ENCODE peak calls at places on chromosome 11, in five cellular contexts. One of them, this sample, is unnamed.
A peak's percentile ranks its signal among the peaks of the same experiment; 100 is the strongest.

GRCh38 chr11:65779919-65780769 is 632 bp downstream of the AP5B1 start:
- DNase-seq in T-cell: peak; percentile 69
- DNase-seq in iPS-NIHi11: peak; percentile 96
- DNase-seq in KG1: peak; percentile 69
- DNase-seq in activated CD4-positive, alpha-beta T cell treated with anti-CD3 and anti-CD28 coated beads, Interleukin-2, amount 50 U/mL, for 1 hour: peak; percentile 77
- DNase-seq in this sample: peak; percentile 73

GRCh38 chr11:27886765-27887328 is 186.6 kb upstream of the BDNF start:
- DNase-seq in T-cell: no peak
- DNase-seq in iPS-NIHi11: no peak
- DNase-seq in KG1: no peak
- DNase-seq in activated CD4-positive, alpha-beta T cell treated with anti-CD3 and anti-CD28 coated beads, Interleukin-2, amount 50 U/mL, for 1 hour: no peak
- DNase-seq in this sample: peak; percentile 68

GRCh38 chr11:79313513-79313912 is 127.3 kb downstream of the TENM4 start:
- DNase-seq in T-cell: no peak
- DNase-seq in iPS-NIHi11: no peak
- DNase-seq in KG1: no peak
- DNase-seq in activated CD4-positive, alpha-beta T cell treated with anti-CD3 and anti-CD28 coated beads, Interleukin-2, amount 50 U/mL, for 1 hour: no peak
- DNase-seq in this sample: peak; percentile 23

GRCh38 chr11:2791139-2791520 is 91.3 kb upstream of the KCNQ1OT1 start:
- DNase-seq in T-cell: no peak
- DNase-seq in iPS-NIHi11: no peak
- DNase-seq in KG1: no peak
- DNase-seq in activated CD4-positive, alpha-beta T cell treated with anti-CD3 and anti-CD28 coated beads, Interleukin-2, amount 50 U/mL, for 1 hour: no peak
- DNase-seq in this sample: no peak

GRCh38 chr11:3803726-3804510 is 4.4 kb upstream of the PGAP2 start:
- DNase-seq in T-cell: no peak
- DNase-seq in iPS-NIHi11: no peak
- DNase-seq in KG1: no peak
- DNase-seq in activated CD4-positive, alpha-beta T cell treated with anti-CD3 and anti-CD28 coated beads, Interleukin-2, amount 50 U/mL, for 1 hour: no peak
- DNase-seq in this sample: no peak

GRCh38 chr11:34438529-34439507 is at the start of gene CAT:
- DNase-seq in T-cell: peak; percentile 92
- DNase-seq in iPS-NIHi11: peak; percentile 85
- DNase-seq in KG1: peak; percentile 91
- DNase-seq in activated CD4-positive, alpha-beta T cell treated with anti-CD3 and anti-CD28 coated beads, Interleukin-2, amount 50 U/mL, for 1 hour: peak; percentile 98
- DNase-seq in this sample: peak; percentile 99

GRCh38 chr11:10295056-10295901 is 1.3 kb upstream of the SBF2 start:
- DNase-seq in T-cell: no peak
- DNase-seq in iPS-NIHi11: no peak
- DNase-seq in KG1: peak; percentile 29
- DNase-seq in activated CD4-positive, alpha-beta T cell treated with anti-CD3 and anti-CD28 coated beads, Interleukin-2, amount 50 U/mL, for 1 hour: no peak
- DNase-seq in this sample: no peak

GRCh38 chr11:14413307-14414072 is 54.5 kb upstream of the RRAS2 start:
- DNase-seq in T-cell: no peak
- DNase-seq in iPS-NIHi11: peak; percentile 58
- DNase-seq in KG1: no peak
- DNase-seq in activated CD4-positive, alpha-beta T cell treated with anti-CD3 and anti-CD28 coated beads, Interleukin-2, amount 50 U/mL, for 1 hour: no peak
- DNase-seq in this sample: peak; percentile 6

This sample was measured in NCI-H69.